ENCODE peak calls at places on chromosomes 13 and 19, in seven cellular contexts. S is A549, G is uterus, C is tibial nerve, P is sigmoid colon, E is stomach, R is adrenal gland. M is an unnamed sample.

GRCh38 chr19:38152461-38153379 is 71.3 kb downstream of the DPF1 start:
- DNase-seq in E (no peak), P (no peak), R (no peak), C (no peak), G (no peak), S (no peak), M (no peak)

GRCh38 chr19:45401815-45402468 is 2.9 kb downstream of the PPP1R13L start:
- DNase-seq in P (no peak), C (no peak), S (no peak), R (no peak), G (no peak), E (no peak), M (no peak)

GRCh38 chr13:95924389-95924994 is 128.7 kb downstream of the UGGT2 start:
- DNase-seq in S (peak; percentile 8), P (no peak), G (no peak), C (no peak), E (no peak), R (peak; percentile 27), M (no peak)

GRCh38 chr19:51417107-51417806 is at the start of gene SIGLEC10:
- DNase-seq in C (no peak), R (peak; percentile 49), S (no peak), E (peak; percentile 37), G (no peak), P (no peak), M (peak; percentile 47)

GRCh38 chr19:10299545-10300458 is 9.8 kb downstream of the ZGLP1 start:
- DNase-seq in S (no peak), P (no peak), R (no peak), E (no peak), C (no peak), G (no peak), M (no peak)

GRCh38 chr19:28435551-28436261 is 777.2 kb downstream of the UQCRFS1 start:
- DNase-seq in C (peak; percentile 8), G (peak; percentile 35), P (no peak), R (peak; percentile 39), E (no peak), S (no peak), M (no peak)

GRCh38 chr13:98214707-98215106 is 37.6 kb upstream of the RNF113B start:
- DNase-seq in P (no peak), C (no peak), G (no peak), R (no peak), S (no peak), E (peak; percentile 72), M (peak; percentile 61)

GRCh38 chr13:31956944-31957644 is 74.5 kb upstream of the FRY start:
- DNase-seq in G (no peak), S (no peak), P (no peak), R (no peak), C (no peak), E (no peak), M (no peak)

GRCh38 chr19:52670046-52670445 is 31.9 kb upstream of the ZNF83 start:
- DNase-seq in S (no peak), G (no peak), E (no peak), R (no peak), P (no peak), C (no peak), M (peak; percentile 12)

GRCh38 chr19:46408611-46409039 is 4.7 kb downstream of the CCDC8 start:
- DNase-seq in E (peak; percentile 48), R (peak; percentile 93), C (peak; percentile 25), S (no peak), G (peak; percentile 83), P (peak; percentile 93), M (peak; percentile 51)

GRCh38 chr19:34402074-34402600 is 2.1 kb upstream of the PDCD2L start:
- DNase-seq in R (no peak), S (no peak), G (no peak), P (no peak), E (peak; percentile 32), C (no peak), M (no peak)

GRCh38 chr19:13959962-13960862 is 7.9 kb downstream of the DCAF15 start:
- DNase-seq in G (no peak), P (no peak), C (no peak), E (no peak), S (peak; percentile 49), R (no peak), M (no peak)

GRCh38 chr19:277581-278165 is 13.5 kb downstream of the PLPP2 start:
- DNase-seq in S (no peak), P (no peak), E (no peak), R (no peak), C (no peak), G (no peak), M (no peak)

GRCh38 chr19:43743059-43743458 is 11.7 kb downstream of the SMG9 start:
- DNase-seq in S (no peak), C (no peak), G (no peak), R (no peak), P (no peak), E (no peak), M (no peak)

GRCh38 chr13:97276862-97277269 is 54.7 kb downstream of the MBNL2 start:
- DNase-seq in E (no peak), R (no peak), S (no peak), C (no peak), G (no peak), P (no peak), M (no peak)

GRCh38 chr19:23311551-23311950 is 61.4 kb upstream of the ZNF724 start:
- DNase-seq in G (no peak), P (no peak), E (no peak), C (no peak), S (no peak), R (no peak), M (no peak)

GRCh38 chr13:21703846-21704245 is 33.0 kb downstream of the FGF9 start:
- DNase-seq in R (no peak), C (no peak), P (no peak), G (no peak), S (no peak), E (no peak), M (no peak)

GRCh38 chr13:93220073-93220472 is 6.5 kb upstream of the GPC6 start:
- DNase-seq in R (no peak), E (no peak), S (no peak), G (no peak), P (no peak), C (no peak), M (no peak)

GRCh38 chr19:2039082-2039958 is 11.7 kb downstream of the MKNK2 start:
- DNase-seq in P (peak; percentile 68), E (no peak), R (peak; percentile 85), S (no peak), G (no peak), C (no peak), M (no peak)

GRCh38 chr19:1567116-1567847 is 843 bp downstream of the MEX3D start:
- DNase-seq in S (no peak), G (no peak), R (no peak), P (no peak), E (peak; percentile 45), C (no peak), M (peak; percentile 47)

GRCh38 chr13:30113983-30114491 is 193.3 kb downstream of the KATNAL1 start:
- DNase-seq in P (no peak), C (peak; percentile 28), G (no peak), S (no peak), E (peak; percentile 72), R (no peak), M (peak; percentile 44)

GRCh38 chr13:113520571-113520970 is 30.1 kb upstream of the DCUN1D2 start:
- DNase-seq in S (no peak), P (peak; percentile 35), E (no peak), C (no peak), R (no peak), G (no peak), M (no peak)

GRCh38 chr13:23497186-23497585 is 63.7 kb upstream of the SACS start:
- DNase-seq in G (no peak), E (no peak), C (no peak), P (no peak), S (no peak), R (no peak), M (no peak)

GRCh38 chr13:107124129-107124718 is 556.3 kb upstream of the ARGLU1 start:
- DNase-seq in R (no peak), S (peak; percentile 1), E (no peak), P (no peak), G (no peak), C (no peak), M (no peak)

DNA sequence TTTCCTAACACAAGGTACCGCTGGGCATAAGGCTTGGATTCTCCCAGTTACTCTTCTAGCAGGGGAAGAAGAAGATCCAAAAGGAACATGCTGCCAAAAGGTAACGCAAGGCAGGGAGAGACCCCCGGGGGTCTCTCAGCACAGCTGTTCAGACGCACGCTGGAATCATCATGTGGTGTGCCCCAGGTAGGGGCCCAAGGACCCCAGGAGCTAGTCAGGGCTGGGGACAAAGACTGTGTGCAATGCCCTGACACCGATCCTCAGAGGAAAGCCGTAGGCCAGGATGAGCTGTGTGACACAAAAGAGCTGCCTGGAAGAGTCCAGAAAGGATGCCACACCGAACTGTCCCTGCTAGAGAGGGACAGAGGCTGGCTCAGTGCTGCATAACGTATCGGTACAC is 22.3 kb upstream of the EPHX3 start:
- DNase-seq in P (no peak), G (no peak), R (no peak), S (no peak), C (no peak), E (no peak), M (no peak)
- H3K27ac ChIP-seq in P (no peak overlapping the region), G (peak overlapping the region; percentile 83), R (no peak overlapping the region), S (no peak overlapping the region), C (peak overlapping the region; percentile 95), E (no peak overlapping the region), M (no peak overlapping the region)

GRCh38 chr19:42455621-42456081 is 12.9 kb upstream of the CXCL17 start:
- DNase-seq in S (peak; percentile 70), G (no peak), R (no peak), P (no peak), E (no peak), C (no peak), M (peak; percentile 78)
- TF ChIP-seq POLR2A in S (no peak), G (no peak), R (no peak), P (no peak), E (no peak), C (no peak), M (peak; percentile 22)

GRCh38 chr19:15944401-15944800 is 4.4 kb upstream of the OR10H4 start:
- DNase-seq in G (no peak), E (no peak), R (no peak), P (no peak), C (no peak), S (no peak), M (no peak)
- H3K9me3 ChIP-seq in G (no peaks in the 10 kb centered on the region), E (peaks cover 36% of the 10 kb centered on the region), R (no peaks in the 10 kb centered on the region), P (peaks cover 14% of the 10 kb centered on the region), C (no peaks in the 10 kb centered on the region), S (peaks cover 12% of the 10 kb centered on the region), M (peaks cover 13% of the 10 kb centered on the region)

DNA sequence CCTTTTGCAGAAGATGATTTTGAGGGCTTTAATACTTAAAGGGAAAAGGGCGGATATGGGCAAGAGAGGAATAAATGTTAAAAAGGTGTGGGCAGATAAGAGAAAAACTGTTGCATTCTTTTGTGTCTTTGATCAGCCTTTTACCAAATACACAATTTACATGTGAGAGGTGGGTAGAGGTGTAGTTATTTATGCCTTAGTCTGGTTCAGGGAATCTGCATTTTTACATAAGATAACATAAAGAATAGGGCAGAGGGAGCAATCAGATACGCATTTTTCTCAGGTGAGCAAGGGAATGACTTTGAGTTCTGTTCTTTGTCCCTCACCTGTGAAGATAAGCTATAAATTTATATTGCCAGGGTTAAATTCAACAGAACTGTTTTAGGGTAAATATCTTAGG is 708.4 kb upstream of the SLITRK1 start:
- DNase-seq in R (no peak), G (no peak), P (no peak), E (no peak), S (no peak), C (no peak), M (no peak)
- H3K27ac ChIP-seq in R (no peak overlapping the region), G (no peak overlapping the region), P (no peak overlapping the region), E (no peak overlapping the region), S (no peak overlapping the region), C (no peak overlapping the region), M (no peak overlapping the region)

GRCh38 chr19:3969435-3970312 is 1.2 kb downstream of the DAPK3 start:
- DNase-seq in G (peak; percentile 61), S (peak; percentile 46), C (no peak), R (no peak), E (peak; percentile 57), P (peak; percentile 80), M (no peak)
- TF ChIP-seq POLR2A in G (no peak), S (no peak), C (no peak), R (peak; percentile 15), E (no peak), P (no peak), M (peak; percentile 37)

M was measured in transverse colon.